ENCODE peak calls at places on chromosomes 6 and 20, in ten cellular contexts. N is coronary artery; H is psoas muscle; Z is A549; O is KG1; E is T-cell; K is activated naive CD4-positive, alpha-beta T cell treated with anti-CD3 and anti-CD28 coated beads for 36 hours; J is HEK293T; P is neural crest cell; V is colonic mucosa. B is an unnamed sample.
A peak's percentile ranks its signal among the peaks of the same experiment; 100 is the strongest.

GRCh38 chr6:169895000-169895759 is 143.8 kb downstream of the ERMARD start:
- DNase-seq in K (no peak), E (no peak), J (no peak), V (no peak), N (peak; percentile 3), O (no peak), H (no peak), Z (no peak), P (no peak), B (no peak)

GRCh38 chr6:53527249-53527765 is 17.6 kb downstream of the GCLC start:
- DNase-seq in K (no peak), N (no peak), V (no peak), Z (no peak), J (no peak), H (no peak), P (no peak), O (no peak), E (no peak), B (no peak)

GRCh38 chr6:140319209-140319608 is 944.8 kb upstream of the CITED2 start:
- DNase-seq in Z (no peak), K (no peak), P (no peak), J (no peak), O (no peak), E (no peak), H (no peak), N (no peak), V (no peak), B (no peak)

GRCh38 chr6:144190593-144190992 is 40.3 kb downstream of the STX11 start:
- DNase-seq in V (no peak), J (no peak), K (no peak), O (no peak), E (no peak), N (peak; percentile 75), Z (no peak), H (peak; percentile 34), P (no peak), B (no peak)

GRCh38 chr6:37971711-37972410 is 152.3 kb downstream of the ZFAND3 start:
- DNase-seq in N (no peak), Z (no peak), E (no peak), V (no peak), O (no peak), K (no peak), H (no peak), P (no peak), J (no peak), B (no peak)

GRCh38 chr6:89047473-89047872 is 33.1 kb upstream of the PNRC1 start:
- DNase-seq in H (no peak), J (no peak), K (no peak), P (no peak), V (no peak), Z (no peak), E (no peak), O (no peak), N (no peak), B (no peak)

GRCh38 chr6:42177514-42178364 is 4.6 kb downstream of the GUCA1A start:
- DNase-seq in O (no peak), K (no peak), H (no peak), V (no peak), E (no peak), N (no peak), P (peak; percentile 74), Z (no peak), J (no peak), B (no peak)

GRCh38 chr6:389622-390021 is 1.9 kb upstream of the IRF4 start:
- DNase-seq in K (peak; percentile 74), H (no peak), V (no peak), J (no peak), O (no peak), P (no peak), Z (no peak), E (no peak), N (no peak), B (no peak)

GRCh38 chr20:60993647-60994046 is 258.4 kb upstream of the CDH4 start:
- DNase-seq in J (peak; percentile 16), O (no peak), E (no peak), N (no peak), P (peak; percentile 8), Z (peak; percentile 22), H (no peak), K (no peak), V (no peak), B (no peak)

GRCh38 chr20:21125072-21125848 is 622 bp upstream of the KIZ start:
- DNase-seq in H (peak; percentile 43), Z (peak; percentile 88), N (no peak), V (peak; percentile 60), P (peak; percentile 26), J (peak; percentile 57), K (no peak), E (no peak), O (peak; percentile 59), B (peak; percentile 43)

GRCh38 chr20:5504061-5504739 is 187.4 kb upstream of the PROKR2 start:
- DNase-seq in K (no peak), O (no peak), V (peak; percentile 76), P (no peak), H (peak; percentile 61), J (no peak), N (no peak), E (no peak), Z (no peak), B (no peak)

GRCh38 chr6:89597988-89598387 is 40.6 kb downstream of the LYRM2 start:
- DNase-seq in O (peak; percentile 5), Z (peak; percentile 17), P (no peak), J (peak; percentile 28), V (no peak), K (peak; percentile 7), E (no peak), H (no peak), N (no peak), B (no peak)

GRCh38 chr6:113073611-113074191 is 726.6 kb downstream of the RFPL4B start:
- DNase-seq in E (no peak), P (no peak), H (no peak), V (no peak), N (no peak), K (no peak), J (no peak), O (no peak), Z (no peak), B (no peak)

GRCh38 chr20:57260065-57260958 is 6.1 kb downstream of the BMP7 start:
- DNase-seq in E (no peak), O (no peak), K (no peak), N (no peak), P (no peak), V (no peak), J (no peak), Z (no peak), H (no peak), B (no peak)

GRCh38 chr20:1833728-1834726 is 61.2 kb upstream of the SIRPA start:
- DNase-seq in K (no peak), E (no peak), N (no peak), Z (no peak), O (no peak), V (no peak), J (no peak), H (no peak), P (no peak), B (no peak)

GRCh38 chr6:57021086-57021720 is 25.3 kb upstream of the KIAA1586 start:
- DNase-seq in K (peak; percentile 8), N (no peak), P (no peak), E (no peak), H (no peak), O (peak; percentile 28), J (peak; percentile 63), Z (peak; percentile 36), V (no peak), B (no peak)

GRCh38 chr20:52191436-52192295 is at the start of gene ZFP64:
- DNase-seq in E (peak; percentile 64), N (peak; percentile 82), V (peak; percentile 84), H (peak; percentile 71), Z (peak; percentile 81), P (peak; percentile 60), J (peak; percentile 74), O (peak; percentile 83), K (peak; percentile 72), B (peak; percentile 75)

GRCh38 chr6:97819680-97820079 is 536.7 kb upstream of the MMS22L start:
- DNase-seq in P (no peak), J (no peak), O (no peak), N (no peak), K (no peak), H (no peak), Z (no peak), E (no peak), V (no peak), B (no peak)

GRCh38 chr20:37223053-37223452 is 38.6 kb downstream of the GHRH start:
- DNase-seq in E (no peak), P (no peak), Z (no peak), H (no peak), J (no peak), V (no peak), O (no peak), N (no peak), K (no peak), B (no peak)

B was measured in prostate gland.